ENCODE peak calls at places on chromosomes 6 and 20, in eight cellular contexts. C is IMR-90; O is left ventricle myocardium inferior; H is CD4-positive, alpha-beta T cell; E is HL-60; J is kidney; A is fibroblast of lung; M is tibial artery. W is an unnamed sample.
A peak's percentile ranks its signal among the peaks of the same experiment; 100 is the strongest.

GRCh38 chr6:139129284-139129683 is 5.6 kb upstream of the HECA start:
- DNase-seq in E (no peak), M (no peak), C (peak; percentile 39), A (peak; percentile 79), J (no peak), H (no peak), O (no peak), W (no peak)

GRCh38 chr6:124927806-124928205 is 34.4 kb upstream of the RNF217 start:
- DNase-seq in A (peak; percentile 73), M (no peak), O (no peak), E (no peak), H (no peak), J (no peak), C (peak; percentile 84), W (no peak)

GRCh38 chr6:140032177-140032576 is 657.7 kb upstream of the CITED2 start:
- DNase-seq in M (no peak), E (no peak), C (no peak), J (no peak), H (no peak), O (no peak), A (no peak), W (no peak)

GRCh38 chr20:33037456-33037855 is 6.0 kb downstream of the BPIFB6 start:
- DNase-seq in H (no peak), A (no peak), O (no peak), E (no peak), C (no peak), J (no peak), M (no peak), W (no peak)

GRCh38 chr6:28648878-28649375 is 123.2 kb downstream of the GPX5 start:
- DNase-seq in J (no peak), O (no peak), H (no peak), A (no peak), C (no peak), E (no peak), M (no peak), W (no peak)

GRCh38 chr20:8018928-8019177 is 708 bp downstream of the TMX4 start:
- DNase-seq in M (no peak), A (no peak), O (no peak), C (peak; percentile 15), J (no peak), H (no peak), E (peak; percentile 43), W (no peak)

GRCh38 chr20:48898210-48898609 is 23.3 kb upstream of the ARFGEF2 start:
- DNase-seq in J (no peak), M (peak; percentile 1), O (no peak), C (peak; percentile 67), A (peak; percentile 51), E (no peak), H (no peak), W (no peak)

GRCh38 chr6:12637960-12638641 is 78.5 kb upstream of the PHACTR1 start:
- DNase-seq in M (no peak), H (no peak), A (peak; percentile 86), O (peak; percentile 28), C (peak; percentile 31), J (no peak), E (peak; percentile 14), W (peak; percentile 20)

GRCh38 chr6:43436577-43437282 is 9.4 kb downstream of the ABCC10 start:
- DNase-seq in C (peak; percentile 65), H (no peak), J (no peak), O (no peak), M (no peak), A (peak; percentile 70), E (no peak), W (no peak)

GRCh38 chr20:2734899-2735298 is 42.3 kb downstream of the EBF4 start:
- DNase-seq in H (no peak), C (no peak), A (no peak), E (no peak), M (no peak), J (no peak), O (no peak), W (no peak)

GRCh38 chr20:62617711-62618483 is 24.4 kb upstream of the SLCO4A1 start:
- DNase-seq in J (peak; percentile 91), M (peak; percentile 83), O (peak; percentile 76), H (no peak), C (no peak), E (peak; percentile 77), A (peak; percentile 11), W (peak; percentile 91)

GRCh38 chr6:138546733-138547185 is 47.5 kb upstream of the NHSL1 start:
- DNase-seq in O (no peak), E (no peak), H (no peak), J (no peak), M (no peak), A (peak; percentile 74), C (peak; percentile 67), W (peak; percentile 26)

GRCh38 chr6:140052757-140053729 is 678.6 kb upstream of the CITED2 start:
- DNase-seq in A (peak; percentile 46), J (no peak), M (no peak), O (no peak), H (no peak), C (peak; percentile 59), E (no peak), W (no peak)

GRCh38 chr20:25076731-25077609 is 5.0 kb downstream of the VSX1 start:
- DNase-seq in O (no peak), A (peak; percentile 9), E (no peak), M (no peak), J (no peak), C (peak; percentile 1), H (no peak), W (no peak)

GRCh38 chr6:136860043-136860442 is 37.7 kb downstream of the PEX7 start:
- DNase-seq in A (no peak), M (no peak), C (no peak), J (no peak), H (no peak), E (no peak), O (no peak), W (no peak)

GRCh38 chr6:100463685-100464161 is 998 bp downstream of the SIM1 start:
- DNase-seq in C (no peak), J (no peak), H (no peak), M (no peak), O (no peak), A (no peak), E (no peak), W (no peak)

GRCh38 chr20:53943522-53944291 is 126.7 kb downstream of the BCAS1 start:
- DNase-seq in C (peak; percentile 39), O (no peak), A (no peak), H (no peak), M (no peak), J (no peak), E (no peak), W (no peak)

GRCh38 chr6:36769161-36769675 is 70.0 kb downstream of the CPNE5 start:
- DNase-seq in A (peak; percentile 49), M (no peak), E (no peak), J (no peak), H (no peak), O (peak; percentile 30), C (peak; percentile 28), W (peak; percentile 55)

GRCh38 chr6:170306324-170307079 is at the start of gene FAM120B:
- DNase-seq in J (peak; percentile 99), E (peak; percentile 92), A (peak; percentile 91), O (peak; percentile 97), H (peak; percentile 93), C (peak; percentile 93), M (peak; percentile 98), W (peak; percentile 99)

GRCh38 chr20:59484228-59484627 is 120.1 kb upstream of the PHACTR3 start:
- DNase-seq in E (no peak), J (peak; percentile 25), C (no peak), M (no peak), O (no peak), H (no peak), A (no peak), W (no peak)

GRCh38 chr20:59485576-59486250 is 118.6 kb upstream of the PHACTR3 start:
- DNase-seq in J (no peak), A (no peak), C (no peak), M (no peak), O (no peak), H (no peak), E (no peak), W (no peak)

GRCh38 chr20:59482581-59483187 is 121.7 kb upstream of the PHACTR3 start:
- DNase-seq in M (no peak), C (no peak), H (no peak), O (no peak), A (no peak), J (peak; percentile 32), E (no peak), W (no peak)

GRCh38 chr20:59483481-59483880 is 120.9 kb upstream of the PHACTR3 start:
- DNase-seq in H (no peak), J (peak; percentile 25), E (no peak), O (no peak), C (no peak), M (no peak), A (no peak), W (no peak)

GRCh38 chr20:59481082-59482018 is 123.0 kb upstream of the PHACTR3 start:
- DNase-seq in A (no peak), M (no peak), J (peak; percentile 24), C (no peak), O (no peak), H (no peak), E (no peak), W (no peak)
- H3K27ac ChIP-seq in A (no peak overlapping the region), M (no peak overlapping the region), J (no peak overlapping the region), C (no peak overlapping the region), O (no peak overlapping the region), H (no peak overlapping the region), E (no peak overlapping the region), W (no peak overlapping the region)

GRCh38 chr6:74408844-74409243 is 712.8 kb downstream of the CD109 start:
- DNase-seq in O (no peak), H (no peak), C (peak; percentile 48), A (peak; percentile 3), J (no peak), E (no peak), M (no peak), W (no peak)
- TF ChIP-seq CTCF in O (no peak), H (no peak), C (no peak), A (no peak), J (no peak), E (no peak), M (no peak), W (no peak)

GRCh38 chr6:85405853-85406198 is 44.1 kb upstream of the NT5E start:
- DNase-seq in E (no peak), C (no peak), O (no peak), H (no peak), M (no peak), A (no peak), J (no peak), W (no peak)

GRCh38 chr6:85404497-85405174 is 45.2 kb upstream of the NT5E start:
- DNase-seq in E (no peak), M (no peak), C (peak; percentile 95), O (no peak), H (no peak), J (peak; percentile 63), A (peak; percentile 96), W (no peak)

GRCh38 chr6:85403331-85404015 is 46.4 kb upstream of the NT5E start:
- DNase-seq in C (peak; percentile 92), A (peak; percentile 97), E (no peak), M (no peak), H (no peak), J (no peak), O (no peak), W (no peak)

GRCh38 chr6:85406641-85407075 is 43.2 kb upstream of the NT5E start:
- DNase-seq in C (peak; percentile 65), J (no peak), E (no peak), A (no peak), M (no peak), O (no peak), H (no peak), W (no peak)

GRCh38 chr6:85405175-85405852 is 44.6 kb upstream of the NT5E start:
- DNase-seq in M (no peak), J (no peak), A (peak; percentile 74), H (no peak), O (no peak), E (no peak), C (peak; percentile 55), W (no peak)
- H3K27ac ChIP-seq in M (peak overlapping the region; percentile 44), J (peak overlapping the region; percentile 71), A (peak overlapping the region; percentile 87), H (no peak overlapping the region), O (no peak overlapping the region), E (no peak overlapping the region), C (peak overlapping the region; percentile 79), W (peak overlapping the region; percentile 71)

GRCh38 chr6:75504902-75505233 is 11.3 kb upstream of the FILIP1 start:
- DNase-seq in H (no peak), M (no peak), A (no peak), O (no peak), C (no peak), E (no peak), J (no peak), W (no peak)
- TF ChIP-seq CTCF in H (no peak), M (peak; percentile 56), A (peak; percentile 37), O (peak; percentile 69), C (peak; percentile 38), E (no peak), J (no peak), W (peak; percentile 45)